ENCODE peak calls at places on chromosomes 11 and 22, in six cellular contexts. B is T-helper 9 cell, G is ureter, Y is A172, L is left ventricle myocardium superior, A is foreskin fibroblast. I is an unnamed sample.

GRCh38 chr11:58567889-58568512 is 7.7 kb downstream of the LPXN start:
- DNase-seq in B (peak; percentile 72), G (no peak), Y (peak; percentile 55), L (peak; percentile 52), A (peak; percentile 30), I (peak; percentile 49)

GRCh38 chr11:97963528-97964331 is 1057.0 kb upstream of the CNTN5 start:
- DNase-seq in B (no peak), G (no peak), Y (peak; percentile 30), L (no peak), A (no peak), I (no peak)

GRCh38 chr11:47886096-47886495 is 37.9 kb upstream of the NUP160 start:
- DNase-seq in B (no peak), G (no peak), Y (peak; percentile 21), L (no peak), A (peak; percentile 60), I (no peak)

GRCh38 chr22:39518996-39519680 is 1.2 kb upstream of the ATF4 start:
- DNase-seq in B (no peak), G (no peak), Y (no peak), L (no peak), A (no peak), I (no peak)

GRCh38 chr11:122149232-122149631 is 33.2 kb upstream of the BLID start:
- DNase-seq in B (no peak), G (no peak), Y (no peak), L (no peak), A (no peak), I (no peak)

GRCh38 chr11:16357776-16358175 is 1.4 kb upstream of the SOX6 start:
- DNase-seq in B (no peak), G (no peak), Y (no peak), L (no peak), A (no peak), I (no peak)

GRCh38 chr11:74636633-74637184 is 44.3 kb downstream of the POLD3 start:
- DNase-seq in B (no peak), G (no peak), Y (peak; percentile 71), L (no peak), A (peak; percentile 77), I (peak; percentile 60)

GRCh38 chr11:26865703-26866102 is 128.2 kb upstream of the FIBIN start:
- DNase-seq in B (no peak), G (no peak), Y (no peak), L (no peak), A (no peak), I (no peak)

GRCh38 chr11:120500414-120500936 is 11.1 kb upstream of the GRIK4 start:
- DNase-seq in B (no peak), G (no peak), Y (no peak), L (no peak), A (no peak), I (no peak)